ENCODE peak calls at places on chromosomes 12 and 14, in six cellular contexts. Y, T, V, X, K and I are unnamed samples.

GRCh38 chr12:5656836-5657235 is 224.9 kb downstream of the NTF3 start:
- DNase-seq in T (no peak), X (no peak), Y (no peak), V (no peak), K (no peak), I (no peak)

GRCh38 chr14:60753264-60754126 is 18.9 kb downstream of the MNAT1 start:
- DNase-seq in X (peak; percentile 35), Y (no peak), V (no peak), K (no peak), T (no peak), I (no peak)

GRCh38 chr12:122646568-122647220 is 56.5 kb downstream of the HCAR2 start:
- DNase-seq in V (no peak), Y (no peak), K (no peak), T (no peak), X (no peak), I (no peak)

GRCh38 chr12:48934312-48934706 is 9.0 kb upstream of the FKBP11 start:
- DNase-seq in T (no peak), V (no peak), K (no peak), X (no peak), Y (no peak), I (peak; percentile 15)

GRCh38 chr14:54568821-54569591 is 2.1 kb downstream of the SAMD4A start:
- DNase-seq in V (no peak), K (no peak), Y (no peak), X (no peak), T (no peak), I (no peak)

GRCh38 chr14:57982802-57983201 is 116.9 kb upstream of the SLC35F4 start:
- DNase-seq in K (no peak), T (peak; percentile 73), X (no peak), Y (peak; percentile 81), V (peak; percentile 62), I (peak; percentile 80)

GRCh38 chr14:20400965-20401593 is 12.2 kb downstream of the TEP1 start:
- DNase-seq in Y (no peak), K (no peak), T (no peak), V (no peak), X (no peak), I (no peak)

GRCh38 chr14:100147181-100147631 is 12.2 kb downstream of the DEGS2 start:
- DNase-seq in Y (no peak), T (no peak), K (no peak), X (no peak), V (peak; percentile 15), I (peak; percentile 76)

GRCh38 chr14:100450736-100451135 is 127.6 kb downstream of the SLC25A47 start:
- DNase-seq in X (no peak), V (peak; percentile 9), K (no peak), T (no peak), Y (no peak), I (no peak)

GRCh38 chr14:21428930-21429329 is 27.0 kb downstream of the CHD8 start:
- DNase-seq in Y (peak; percentile 80), K (no peak), X (no peak), V (no peak), T (no peak), I (no peak)

GRCh38 chr12:41919526-41920305 is 225.0 kb downstream of the GXYLT1 start:
- DNase-seq in V (peak; percentile 85), Y (peak; percentile 98), K (no peak), T (peak; percentile 96), X (no peak), I (peak; percentile 97)

GRCh38 chr14:96752594-96752993 is 44.6 kb upstream of the VRK1 start:
- DNase-seq in X (no peak), V (no peak), T (no peak), K (no peak), Y (no peak), I (no peak)

GRCh38 chr14:70398706-70399431 is 18.0 kb downstream of the SYNJ2BP start:
- DNase-seq in X (no peak), T (no peak), V (no peak), Y (no peak), K (no peak), I (no peak)

GRCh38 chr14:38079268-38079667 is 128.4 kb upstream of the SSTR1 start:
- DNase-seq in Y (no peak), K (no peak), V (no peak), X (peak; percentile 50), T (no peak), I (no peak)

GRCh38 chr12:128693115-128693514 is 130.6 kb downstream of the SLC15A4 start:
- DNase-seq in V (no peak), X (no peak), K (no peak), T (no peak), Y (no peak), I (no peak)

GRCh38 chr14:103123634-103124500 is 606 bp downstream of the TNFAIP2 start:
- DNase-seq in T (no peak), Y (no peak), K (no peak), V (no peak), X (no peak), I (peak; percentile 43)